ENCODE peak calls at places on chromosomes 6 and 20, in four cellular contexts. One of them, this sample, is unnamed.

GRCh38 chr20:52649727-52650126 is 322.4 kb upstream of the TSHZ2 start:
- DNase-seq in amniotic stem cell: no peak
- DNase-seq in CD14-positive monocyte: no peak
- DNase-seq in T-helper 9 cell: no peak
- DNase-seq in this sample: no peak

GRCh38 chr20:38894091-38894847 is 31.9 kb upstream of the FAM83D start:
- DNase-seq in amniotic stem cell: no peak
- DNase-seq in CD14-positive monocyte: no peak
- DNase-seq in T-helper 9 cell: no peak
- DNase-seq in this sample: no peak

GRCh38 chr20:47464380-47465101 is 37.1 kb upstream of the NCOA3 start:
- DNase-seq in amniotic stem cell: peak
- DNase-seq in CD14-positive monocyte: peak
- DNase-seq in T-helper 9 cell: no peak
- DNase-seq in this sample: peak

GRCh38 chr20:52332649-52333048 is 141.1 kb upstream of the ZFP64 start:
- DNase-seq in amniotic stem cell: no peak
- DNase-seq in CD14-positive monocyte: no peak
- DNase-seq in T-helper 9 cell: no peak
- DNase-seq in this sample: no peak

GRCh38 chr20:61256365-61256764 is 4.3 kb downstream of the CDH4 start:
- DNase-seq in amniotic stem cell: no peak
- DNase-seq in CD14-positive monocyte: no peak
- DNase-seq in T-helper 9 cell: no peak
- DNase-seq in this sample: no peak

GRCh38 chr6:32166411-32167061 is 2.1 kb downstream of the EGFL8 start:
- DNase-seq in amniotic stem cell: no peak
- DNase-seq in CD14-positive monocyte: peak
- DNase-seq in T-helper 9 cell: no peak
- DNase-seq in this sample: no peak

GRCh38 chr6:70627500-70628254 is 40.0 kb upstream of the SMAP1 start:
- DNase-seq in amniotic stem cell: no peak
- DNase-seq in CD14-positive monocyte: no peak
- DNase-seq in T-helper 9 cell: no peak
- DNase-seq in this sample: no peak

GRCh38 chr6:29723666-29724588 is 693 bp downstream of the HLA-F start:
- DNase-seq in amniotic stem cell: no peak
- DNase-seq in CD14-positive monocyte: no peak
- DNase-seq in T-helper 9 cell: peak
- DNase-seq in this sample: peak

GRCh38 chr6:86856937-86857563 is 80.3 kb upstream of the HTR1E start:
- DNase-seq in amniotic stem cell: no peak
- DNase-seq in CD14-positive monocyte: no peak
- DNase-seq in T-helper 9 cell: no peak
- DNase-seq in this sample: peak

GRCh38 chr6:23413327-23414203 is 712.5 kb upstream of the NRSN1 start:
- DNase-seq in amniotic stem cell: no peak
- DNase-seq in CD14-positive monocyte: no peak
- DNase-seq in T-helper 9 cell: no peak
- DNase-seq in this sample: no peak

GRCh38 chr20:47196091-47197081 is 160.1 kb downstream of the ZMYND8 start:
- DNase-seq in amniotic stem cell: peak
- DNase-seq in CD14-positive monocyte: peak
- DNase-seq in T-helper 9 cell: peak
- DNase-seq in this sample: peak

GRCh38 chr20:44841955-44842354 is 31.6 kb upstream of the RIMS4 start:
- DNase-seq in amniotic stem cell: no peak
- DNase-seq in CD14-positive monocyte: no peak
- DNase-seq in T-helper 9 cell: no peak
- DNase-seq in this sample: no peak

GRCh38 chr20:24116611-24117010 is 128.0 kb upstream of the GGTLC1 start:
- DNase-seq in amniotic stem cell: no peak
- DNase-seq in CD14-positive monocyte: no peak
- DNase-seq in T-helper 9 cell: no peak
- DNase-seq in this sample: no peak

GRCh38 chr20:50012282-50013263 is 29.8 kb downstream of the SNAI1 start:
- DNase-seq in amniotic stem cell: no peak
- DNase-seq in CD14-positive monocyte: no peak
- DNase-seq in T-helper 9 cell: no peak
- DNase-seq in this sample: no peak

GRCh38 chr6:136592930-136593673 is 42.9 kb upstream of the MAP7 start:
- DNase-seq in amniotic stem cell: no peak
- DNase-seq in CD14-positive monocyte: peak
- DNase-seq in T-helper 9 cell: no peak
- DNase-seq in this sample: no peak

GRCh38 chr6:129500958-129501381 is 209.0 kb downstream of the ARHGAP18 start:
- DNase-seq in amniotic stem cell: no peak
- DNase-seq in CD14-positive monocyte: no peak
- DNase-seq in T-helper 9 cell: no peak
- DNase-seq in this sample: no peak

GRCh38 chr20:52494244-52494643 is 302.7 kb upstream of the ZFP64 start:
- DNase-seq in amniotic stem cell: peak
- DNase-seq in CD14-positive monocyte: no peak
- DNase-seq in T-helper 9 cell: no peak
- DNase-seq in this sample: no peak

GRCh38 chr6:124968401-124968800 is 6.2 kb downstream of the RNF217 start:
- DNase-seq in amniotic stem cell: no peak
- DNase-seq in CD14-positive monocyte: no peak
- DNase-seq in T-helper 9 cell: no peak
- DNase-seq in this sample: no peak

GRCh38 chr20:6698056-6698455 is 69.4 kb upstream of the BMP2 start:
- DNase-seq in amniotic stem cell: no peak
- DNase-seq in CD14-positive monocyte: no peak
- DNase-seq in T-helper 9 cell: no peak
- DNase-seq in this sample: peak

GRCh38 chr6:32182617-32183016 is 1.4 kb downstream of the AGER start:
- DNase-seq in amniotic stem cell: no peak
- DNase-seq in CD14-positive monocyte: no peak
- DNase-seq in T-helper 9 cell: no peak
- DNase-seq in this sample: no peak

GRCh38 chr20:50381053-50381732 is 129.0 kb upstream of the PTPN1 start:
- DNase-seq in amniotic stem cell: no peak
- DNase-seq in CD14-positive monocyte: no peak
- DNase-seq in T-helper 9 cell: no peak
- DNase-seq in this sample: no peak

GRCh38 chr20:33490023-33490933 is at the start of gene CBFA2T2:
- DNase-seq in amniotic stem cell: peak
- DNase-seq in CD14-positive monocyte: peak
- DNase-seq in T-helper 9 cell: no peak
- DNase-seq in this sample: no peak

GRCh38 chr6:6284231-6284966 is 36.1 kb downstream of the F13A1 start:
- DNase-seq in amniotic stem cell: no peak
- DNase-seq in CD14-positive monocyte: no peak
- DNase-seq in T-helper 9 cell: no peak
- DNase-seq in this sample: peak

GRCh38 chr20:63101781-63102719 is 95.3 kb upstream of the BHLHE23 start:
- DNase-seq in amniotic stem cell: no peak
- DNase-seq in CD14-positive monocyte: peak
- DNase-seq in T-helper 9 cell: peak
- DNase-seq in this sample: peak

GRCh38 chr6:137095651-137096238 is 51.0 kb upstream of the IL20RA start:
- DNase-seq in amniotic stem cell: no peak
- DNase-seq in CD14-positive monocyte: no peak
- DNase-seq in T-helper 9 cell: no peak
- DNase-seq in this sample: no peak

GRCh38 chr20:45336530-45337366 is 11.5 kb downstream of the SDC4 start:
- DNase-seq in amniotic stem cell: peak
- DNase-seq in CD14-positive monocyte: no peak
- DNase-seq in T-helper 9 cell: no peak
- DNase-seq in this sample: peak

GRCh38 chr6:240151-240550 is 52.1 kb upstream of the DUSP22 start:
- DNase-seq in amniotic stem cell: no peak
- DNase-seq in CD14-positive monocyte: no peak
- DNase-seq in T-helper 9 cell: no peak
- DNase-seq in this sample: no peak

GRCh38 chr20:22722840-22723239 is 138.5 kb upstream of the FOXA2 start:
- DNase-seq in amniotic stem cell: no peak
- DNase-seq in CD14-positive monocyte: no peak
- DNase-seq in T-helper 9 cell: no peak
- DNase-seq in this sample: no peak

GRCh38 chr6:97195117-97195516 is 87.9 kb downstream of the MMS22L start:
- DNase-seq in amniotic stem cell: no peak
- DNase-seq in CD14-positive monocyte: no peak
- DNase-seq in T-helper 9 cell: no peak
- DNase-seq in this sample: peak

GRCh38 chr6:129597023-129597713 is 112.8 kb downstream of the ARHGAP18 start:
- DNase-seq in amniotic stem cell: no peak
- DNase-seq in CD14-positive monocyte: no peak
- DNase-seq in T-helper 9 cell: no peak
- DNase-seq in this sample: peak

GRCh38 chr6:34189806-34190503 is 44.1 kb upstream of the GRM4 start:
- DNase-seq in amniotic stem cell: no peak
- DNase-seq in CD14-positive monocyte: peak
- DNase-seq in T-helper 9 cell: peak
- DNase-seq in this sample: no peak

GRCh38 chr6:30480536-30481156 is 8.7 kb upstream of the HLA-E start:
- DNase-seq in amniotic stem cell: no peak
- DNase-seq in CD14-positive monocyte: no peak
- DNase-seq in T-helper 9 cell: peak
- DNase-seq in this sample: no peak

GRCh38 chr6:27407153-27407814 is 18.7 kb downstream of the ZNF391 start:
- DNase-seq in amniotic stem cell: no peak
- DNase-seq in CD14-positive monocyte: no peak
- DNase-seq in T-helper 9 cell: no peak
- DNase-seq in this sample: no peak